ENCODE peak calls at places on chromosomes 2 and 18, in four cellular contexts. Z is mammary epithelial cell, P is Caco-2, X is A549. Q is an unnamed sample.

GRCh38 chr2:140551291-140551690 is 1579.5 kb downstream of the LRP1B start:
- DNase-seq in Z (no peak), P (no peak), X (no peak), Q (no peak)

GRCh38 chr2:46878240-46878877 is 37.2 kb downstream of the MCFD2 start:
- DNase-seq in Z (no peak), P (no peak), X (no peak), Q (no peak)

GRCh38 chr2:122980672-122981071 is 1044.4 kb upstream of the CNTNAP5 start:
- DNase-seq in Z (peak; percentile 15), P (no peak), X (no peak), Q (peak; percentile 27)

GRCh38 chr18:35733419-35733818 is 151.9 kb downstream of the GALNT1 start:
- DNase-seq in Z (no peak), P (no peak), X (no peak), Q (no peak)

GRCh38 chr2:196101325-196101981 is 32.8 kb upstream of the DNAH7 start:
- DNase-seq in Z (no peak), P (no peak), X (no peak), Q (no peak)

GRCh38 chr2:187986392-187987105 is 305.1 kb upstream of the GULP1 start:
- DNase-seq in Z (peak; percentile 87), P (no peak), X (no peak), Q (peak; percentile 67)

GRCh38 chr2:239603411-239604356 is 202.9 kb upstream of the HDAC4 start:
- DNase-seq in Z (no peak), P (no peak), X (no peak), Q (no peak)

GRCh38 chr2:69952336-69953115 is 8.9 kb downstream of the ASPRV1 start:
- DNase-seq in Z (no peak), P (no peak), X (no peak), Q (no peak)

GRCh38 chr2:199136681-199137080 is 321.1 kb downstream of the SATB2 start:
- DNase-seq in Z (peak; percentile 55), P (no peak), X (no peak), Q (peak; percentile 52)

GRCh38 chr18:79883461-79884295 is 67.8 kb downstream of the SLC66A2 start:
- DNase-seq in Z (no peak), P (no peak), X (no peak), Q (no peak)

GRCh38 chr2:152513681-152514080 is 178.7 kb downstream of the FMNL2 start:
- DNase-seq in Z (peak; percentile 83), P (no peak), X (peak; percentile 35), Q (peak; percentile 79)

GRCh38 chr2:40797115-40797514 is 345.2 kb upstream of the SLC8A1 start:
- DNase-seq in Z (peak; percentile 2), P (no peak), X (no peak), Q (peak; percentile 52)

GRCh38 chr2:223979730-223980396 is 22.6 kb downstream of the MRPL44 start:
- DNase-seq in Z (no peak), P (no peak), X (no peak), Q (no peak)

GRCh38 chr18:74146756-74147155 is 878 bp downstream of the FBXO15 start:
- DNase-seq in Z (no peak), P (no peak), X (no peak), Q (no peak)

GRCh38 chr2:139122711-139123158 is 342.5 kb upstream of the NXPH2 start:
- DNase-seq in Z (peak; percentile 74), P (no peak), X (no peak), Q (peak; percentile 86)

GRCh38 chr18:13455960-13456471 is 237.5 kb downstream of the LDLRAD4 start:
- DNase-seq in Z (no peak), P (no peak), X (no peak), Q (no peak)

GRCh38 chr2:165568361-165568760 is 98.9 kb downstream of the CSRNP3 start:
- DNase-seq in Z (no peak), P (no peak), X (no peak), Q (no peak)

GRCh38 chr2:172480301-172481218 is 53.2 kb downstream of the ITGA6 start:
- DNase-seq in Z (no peak), P (no peak), X (no peak), Q (no peak)

GRCh38 chr2:105455488-105455991 is 56.7 kb upstream of the FHL2 start:
- DNase-seq in Z (peak; percentile 99), P (peak; percentile 53), X (peak; percentile 92), Q (peak; percentile 98)

GRCh38 chr2:28665041-28665704 is 86.5 kb upstream of the PPP1CB start:
- DNase-seq in Z (no peak), P (no peak), X (no peak), Q (peak; percentile 33)

GRCh38 chr18:67669993-67670671 is 153.6 kb upstream of the DSEL start:
- DNase-seq in Z (peak; percentile 5), P (no peak), X (no peak), Q (peak; percentile 62)

GRCh38 chr2:24421668-24422067 is 61.3 kb upstream of the ITSN2 start:
- DNase-seq in Z (peak; percentile 33), P (peak; percentile 82), X (peak; percentile 66), Q (peak; percentile 33)

GRCh38 chr2:196759378-196759706 is 40.1 kb downstream of the GTF3C3 start:
- DNase-seq in Z (no peak), P (no peak), X (no peak), Q (no peak)

GRCh38 chr2:227411990-227412350 is 24.2 kb upstream of the SCYGR1 start:
- DNase-seq in Z (peak; percentile 73), P (no peak), X (no peak), Q (peak; percentile 67)

GRCh38 chr2:151827564-151828142 is 568 bp downstream of the ARL5A start:
- DNase-seq in Z (no peak), P (peak; percentile 19), X (peak; percentile 17), Q (peak; percentile 11)

GRCh38 chr18:28332071-28332470 is 155.1 kb upstream of the CDH2 start:
- DNase-seq in Z (no peak), P (no peak), X (no peak), Q (no peak)

GRCh38 chr2:242001853-242002252 is 132.3 kb downstream of the RTP5 start:
- DNase-seq in Z (no peak), P (no peak), X (no peak), Q (no peak)

GRCh38 chr18:42922363-42922762 is 193.1 kb downstream of the RIT2 start:
- DNase-seq in Z (no peak), P (no peak), X (no peak), Q (no peak)

GRCh38 chr2:158473719-158474392 is 17.1 kb downstream of the PKP4 start:
- DNase-seq in Z (no peak), P (peak; percentile 34), X (no peak), Q (no peak)

GRCh38 chr18:78789850-78790249 is 189.8 kb upstream of the SALL3 start:
- DNase-seq in Z (no peak), P (no peak), X (no peak), Q (no peak)

GRCh38 chr2:126793885-126794613 is 104.6 kb upstream of the TEX51 start:
- DNase-seq in Z (no peak), P (peak; percentile 42), X (no peak), Q (no peak)
- TF ChIP-seq CTCF in Z (no peak), P (no peak), X (no peak), Q (no peak)

GRCh38 chr18:23228102-23229051 is 93.1 kb downstream of the CABLES1 start:
- DNase-seq in Z (no peak), P (no peak), X (no peak), Q (no peak)
- H3K4me3 ChIP-seq in Z (no peak overlapping the region), P (no peak overlapping the region), X (no peak overlapping the region), Q (no peak overlapping the region)

GRCh38 chr18:57249896-57250295 is 102.5 kb upstream of the ST8SIA3 start:
- DNase-seq in Z (no peak), P (no peak), X (no peak), Q (no peak)
- TF ChIP-seq CTCF in Z (no peak), P (no peak), X (no peak), Q (no peak)

DNA sequence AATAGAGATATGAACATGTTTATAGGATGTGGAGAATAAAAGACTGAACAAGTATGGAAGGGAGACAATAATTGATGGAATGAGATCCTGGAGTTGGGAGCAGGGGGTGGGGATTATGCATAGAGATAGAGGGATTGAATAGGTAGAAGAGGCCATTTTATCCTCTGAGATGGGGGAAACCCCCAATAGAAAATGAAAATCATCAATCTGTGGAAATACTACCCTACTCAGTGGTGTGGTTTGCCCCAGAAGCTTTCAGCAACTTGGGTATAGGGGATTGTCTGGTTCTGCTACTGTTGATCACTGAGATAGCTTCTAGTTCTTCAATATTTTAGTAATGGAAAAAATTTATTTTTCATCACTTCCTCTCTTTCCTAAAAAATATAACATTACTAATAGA is 41.1 kb upstream of the RMND5A start:
- DNase-seq in Z (no peak), P (no peak), X (no peak), Q (no peak)
- H3K4me3 ChIP-seq in Z (no peak overlapping the region), P (no peak overlapping the region), X (no peak overlapping the region), Q (no peak overlapping the region)

GRCh38 chr2:9230051-9230802 is 23.6 kb downstream of the ASAP2 start:
- DNase-seq in Z (no peak), P (no peak), X (no peak), Q (no peak)
- TF ChIP-seq CTCF in Z (no peak), P (no peak), X (no peak), Q (no peak)

GRCh38 chr2:184921676-184922075 is 323.3 kb downstream of the ZNF804A start:
- DNase-seq in Z (no peak), P (no peak), X (no peak), Q (no peak)
- H3K4me3 ChIP-seq in Z (no peak overlapping the region), P (no peak overlapping the region), X (no peak overlapping the region), Q (no peak overlapping the region)

GRCh38 chr2:232562515-232563151 is 12.1 kb downstream of the EIF4E2 start:
- DNase-seq in Z (no peak), P (no peak), X (no peak), Q (no peak)
- TF ChIP-seq CTCF in Z (no peak), P (no peak), X (peak; percentile 10), Q (no peak)

GRCh38 chr2:73895473-73895872 is 2.7 kb downstream of the ACTG2 start:
- DNase-seq in Z (no peak), P (no peak), X (no peak), Q (no peak)

GRCh38 chr2:73897934-73898333 is 5.1 kb downstream of the ACTG2 start:
- DNase-seq in Z (no peak), P (no peak), X (no peak), Q (no peak)

GRCh38 chr2:73897240-73897583 is 4.4 kb downstream of the ACTG2 start:
- DNase-seq in Z (no peak), P (no peak), X (no peak), Q (no peak)

GRCh38 chr2:73894877-73895276 is 2.1 kb downstream of the ACTG2 start:
- DNase-seq in Z (no peak), P (no peak), X (no peak), Q (no peak)

DNA sequence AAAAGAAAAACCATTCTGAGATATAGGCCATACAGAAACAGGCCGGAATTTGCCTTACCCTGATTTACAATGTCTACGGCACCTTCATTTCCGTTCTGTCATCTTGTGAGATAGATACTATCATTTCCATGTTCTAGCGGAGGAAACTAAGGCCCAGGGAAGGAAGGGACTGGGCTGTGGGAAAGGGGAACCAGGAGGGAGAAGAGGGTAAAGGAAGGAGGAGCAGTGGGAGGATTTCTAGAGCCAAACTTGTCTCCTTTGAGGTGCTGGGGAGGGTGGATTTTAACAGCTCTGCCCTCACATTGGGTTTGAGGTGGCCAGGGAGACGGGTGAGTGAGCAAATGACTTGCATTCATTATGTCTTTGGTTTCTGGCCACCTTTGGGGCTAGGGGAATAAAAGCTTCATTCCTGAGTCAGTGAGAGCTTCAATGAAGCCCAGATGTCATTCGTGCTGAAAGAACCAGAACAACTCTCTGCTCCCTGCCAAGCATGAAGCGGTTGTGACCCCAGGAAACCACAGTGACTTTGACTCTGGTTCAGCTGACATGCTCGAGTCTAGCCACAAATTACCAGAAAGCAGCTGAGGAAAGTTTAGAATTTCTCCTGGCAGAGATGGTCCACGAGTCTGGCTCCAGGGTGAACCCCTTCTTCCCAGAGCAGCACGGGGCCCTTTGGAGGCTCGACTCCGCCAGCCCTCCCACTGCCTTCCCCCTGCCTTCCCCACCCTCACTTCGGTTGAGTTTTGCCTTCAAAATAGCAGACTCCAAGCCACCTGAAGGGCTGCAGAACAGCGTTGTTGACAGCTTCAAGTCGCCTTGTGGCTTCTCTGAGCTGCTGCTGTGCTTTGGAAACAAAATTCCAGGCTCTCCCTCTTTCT is 3.8 kb downstream of the ACTG2 start:
- DNase-seq in Z (no peak), P (no peak), X (no peak), Q (no peak)
- H3K4me3 ChIP-seq in Z (no peak overlapping the region), P (no peak overlapping the region), X (no peak overlapping the region), Q (no peak overlapping the region)

Q was measured in bronchial epithelial cell.